ENCODE peak calls at places on chromosomes 2 and 18, in ten cellular contexts. A is naive thymus-derived CD4-positive, alpha-beta T cell; T is A549; V is CD8-positive, alpha-beta T cell; R is psoas muscle; U is mesendoderm; K is ovary; S is CD4-positive, alpha-beta T cell; N is OCI-LY7; Z is upper lobe of left lung. M is an unnamed sample.

GRCh38 chr18:47826157-47827074 is 104.0 kb downstream of the SMAD2 start:
- DNase-seq in Z (no peak), V (no peak), A (no peak), N (no peak), T (no peak), U (no peak), S (no peak), R (no peak), K (no peak), M (no peak)

GRCh38 chr2:128447538-128447885 is 128.8 kb upstream of the HS6ST1 start:
- DNase-seq in R (no peak), S (no peak), U (no peak), A (no peak), V (peak), N (no peak), T (no peak), K (no peak), Z (no peak), M (no peak)

GRCh38 chr2:120247851-120248250 is 4.8 kb upstream of the RALB start:
- DNase-seq in V (no peak), N (no peak), A (no peak), U (no peak), R (no peak), K (no peak), S (no peak), Z (no peak), T (no peak), M (no peak)

GRCh38 chr18:80022613-80023012 is 11.6 kb upstream of the RBFA start:
- DNase-seq in Z (no peak), K (no peak), N (peak), R (no peak), V (no peak), T (peak), A (peak), U (peak), S (no peak), M (no peak)

GRCh38 chr2:72607189-72607588 is 218.6 kb downstream of the EXOC6B start:
- DNase-seq in R (no peak), T (no peak), A (no peak), S (no peak), N (no peak), U (no peak), Z (no peak), V (no peak), K (no peak), M (no peak)

GRCh38 chr18:9861933-9862332 is 23.8 kb upstream of the TXNDC2 start:
- DNase-seq in R (no peak), U (no peak), T (no peak), Z (no peak), N (no peak), V (no peak), S (no peak), A (no peak), K (no peak), M (no peak)

GRCh38 chr2:237258146-237258545 is 155.8 kb downstream of the COL6A3 start:
- DNase-seq in T (no peak), K (no peak), N (no peak), S (no peak), Z (no peak), U (peak), R (no peak), V (no peak), A (no peak), M (no peak)

GRCh38 chr2:161423351-161424178 is 7.5 kb downstream of the TBR1 start:
- DNase-seq in N (no peak), U (peak), A (no peak), V (no peak), R (peak), Z (no peak), T (no peak), S (no peak), K (no peak), M (no peak)

GRCh38 chr2:46183426-46183825 is 113.8 kb upstream of the EPAS1 start:
- DNase-seq in T (no peak), A (no peak), R (no peak), U (no peak), Z (no peak), N (no peak), V (no peak), K (no peak), S (no peak), M (no peak)

GRCh38 chr2:82675186-82675585 is 1783.9 kb downstream of the SUCLG1 start:
- DNase-seq in A (no peak), N (no peak), T (no peak), Z (no peak), V (no peak), K (no peak), U (peak), S (no peak), R (no peak), M (no peak)

GRCh38 chr18:58186258-58186948 is 142.4 kb downstream of the NEDD4L start:
- DNase-seq in V (no peak), K (no peak), U (peak), T (peak), N (no peak), A (no peak), S (no peak), Z (peak), R (no peak), M (no peak)
- H3K27ac ChIP-seq in V (no peak), K (no peak), U (no peak), T (peak), N (no peak), A (no peak), S (no peak), Z (no peak), R (peak), M (no peak)

DNA sequence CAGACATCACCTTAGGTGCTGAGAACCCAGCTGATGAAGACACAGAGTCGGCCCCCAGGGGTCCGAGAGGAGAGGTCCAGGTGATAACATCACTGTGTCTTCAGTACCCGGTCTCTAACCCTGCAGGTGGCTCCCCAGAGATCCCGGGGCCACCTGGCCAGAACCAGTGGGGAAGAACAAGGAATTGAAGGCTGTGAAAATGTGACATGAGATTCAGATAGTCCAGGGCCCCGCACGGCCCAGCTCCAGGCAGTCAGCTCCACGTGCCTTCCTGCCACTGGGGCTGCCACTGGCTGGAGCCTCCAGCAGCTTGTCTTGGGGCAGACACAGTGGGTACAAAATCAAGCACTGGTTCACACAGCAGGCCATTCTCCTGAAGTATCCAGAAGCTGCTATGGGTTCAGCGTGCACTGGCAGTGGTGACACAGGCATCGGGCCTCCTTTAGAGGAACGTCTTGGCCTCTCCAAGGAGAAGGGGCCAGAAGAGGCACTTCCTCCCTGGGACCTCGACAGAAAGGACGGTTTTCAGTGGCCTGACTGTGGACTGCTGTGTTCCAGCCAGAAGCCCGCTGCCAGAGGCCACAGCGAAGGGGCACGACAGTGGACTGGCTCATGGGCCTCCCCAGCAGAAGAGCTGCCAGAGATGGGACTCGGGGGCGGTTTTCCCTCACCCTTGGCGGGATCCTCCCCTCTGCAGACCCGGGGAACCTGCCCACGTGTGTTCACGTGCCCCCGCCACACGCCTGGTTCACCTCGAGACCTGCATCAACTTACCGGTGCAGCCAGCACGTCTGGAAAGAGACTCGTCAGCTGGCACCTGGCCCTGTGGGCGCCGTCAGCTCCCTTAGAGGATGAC is 150.4 kb downstream of the HDAC4 start:
- DNase-seq in Z (no peak), A (no peak), V (no peak), S (no peak), R (peak), U (no peak), T (no peak), N (no peak), K (no peak), M (no peak)
- H3K27ac ChIP-seq in Z (no peak), A (no peak), V (no peak), S (no peak), R (peak), U (no peak), T (no peak), N (no peak), K (no peak), M (peak)

GRCh38 chr2:42545023-42545713 is 23.3 kb upstream of the MTA3 start:
- DNase-seq in T (no peak), Z (no peak), K (no peak), A (no peak), U (peak), R (no peak), N (no peak), V (no peak), S (no peak), M (no peak)
- H3K27ac ChIP-seq in T (no peak), Z (no peak), K (no peak), A (no peak), U (peak), R (no peak), N (peak), V (no peak), S (no peak), M (no peak)

DNA sequence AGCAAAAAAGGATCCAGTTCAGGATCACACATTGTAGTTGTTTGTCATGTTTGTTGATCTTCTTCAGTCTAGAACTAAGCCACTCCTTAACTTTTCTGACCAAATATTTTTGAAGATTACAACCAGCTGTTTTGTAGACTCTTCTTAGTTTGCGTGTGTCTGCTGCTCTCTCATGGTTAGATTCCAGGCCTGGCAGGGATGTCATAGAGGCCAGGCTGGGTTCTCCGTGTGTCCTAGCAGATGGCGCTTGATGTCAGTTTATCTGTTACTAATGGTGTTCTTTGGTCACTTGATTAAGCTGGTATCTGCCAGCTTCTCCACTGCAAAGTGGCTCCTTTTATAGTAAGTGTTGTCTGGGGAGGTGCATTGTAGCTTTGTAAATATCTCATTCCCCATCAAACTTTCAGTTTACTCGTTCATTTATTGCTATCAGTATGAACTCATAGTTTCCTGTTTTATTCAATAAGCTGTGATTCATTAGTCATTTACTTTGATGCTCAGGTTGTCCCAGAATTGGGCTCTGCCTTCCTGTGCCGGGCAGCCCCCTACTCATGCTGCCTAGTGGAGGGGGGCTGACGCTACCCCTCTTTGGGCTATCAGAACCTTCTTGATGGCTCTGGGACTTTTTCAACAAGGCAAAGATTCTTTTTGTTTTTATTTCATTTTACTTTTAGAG is 42.1 kb downstream of the GRHL1 start:
- DNase-seq in K (no peak), S (no peak), R (no peak), Z (no peak), T (no peak), N (no peak), A (no peak), V (no peak), U (no peak), M (no peak)
- H3K27ac ChIP-seq in K (no peak), S (no peak), R (no peak), Z (no peak), T (no peak), N (no peak), A (no peak), V (no peak), U (no peak), M (peak)

GRCh38 chr2:28630341-28630740 is 121.3 kb upstream of the PPP1CB start:
- DNase-seq in R (no peak), S (no peak), Z (no peak), T (no peak), A (no peak), K (no peak), U (no peak), V (no peak), N (no peak), M (no peak)
- H3K27ac ChIP-seq in R (peak), S (no peak), Z (no peak), T (no peak), A (no peak), K (no peak), U (no peak), V (no peak), N (no peak), M (no peak)

DNA sequence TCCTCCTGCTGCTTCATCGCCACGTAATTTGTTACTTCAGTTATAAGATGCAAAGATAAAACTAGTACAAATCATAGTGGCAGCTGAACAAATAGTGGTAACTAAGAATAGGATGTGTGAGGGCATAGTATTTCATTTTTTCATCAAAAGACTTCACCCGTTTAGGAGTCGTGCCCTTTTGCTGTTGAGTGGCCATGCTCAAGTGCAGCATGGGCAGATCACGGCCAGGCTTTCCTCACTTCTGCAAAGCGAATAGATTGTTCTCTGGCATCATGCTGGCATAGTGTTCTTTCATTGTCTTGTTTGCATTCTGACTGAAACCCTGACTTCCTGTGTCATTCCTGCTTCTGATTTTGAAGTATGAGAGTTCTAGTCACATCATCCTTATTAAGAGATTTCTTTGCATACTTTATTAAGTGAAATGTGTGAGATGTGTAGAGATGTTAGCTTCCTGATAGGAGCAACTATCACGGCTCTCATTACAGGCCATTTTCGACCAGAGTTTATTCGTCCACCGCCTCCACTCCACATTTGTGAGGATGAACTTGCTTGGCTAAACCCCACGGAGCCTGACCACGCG is 11.8 kb downstream of the CNOT11 start:
- DNase-seq in R (no peak), N (no peak), S (no peak), Z (no peak), V (no peak), T (no peak), K (no peak), U (no peak), A (no peak), M (no peak)
- H3K27ac ChIP-seq in R (no peak), N (no peak), S (peak), Z (no peak), V (no peak), T (no peak), K (no peak), U (no peak), A (no peak), M (no peak)

DNA sequence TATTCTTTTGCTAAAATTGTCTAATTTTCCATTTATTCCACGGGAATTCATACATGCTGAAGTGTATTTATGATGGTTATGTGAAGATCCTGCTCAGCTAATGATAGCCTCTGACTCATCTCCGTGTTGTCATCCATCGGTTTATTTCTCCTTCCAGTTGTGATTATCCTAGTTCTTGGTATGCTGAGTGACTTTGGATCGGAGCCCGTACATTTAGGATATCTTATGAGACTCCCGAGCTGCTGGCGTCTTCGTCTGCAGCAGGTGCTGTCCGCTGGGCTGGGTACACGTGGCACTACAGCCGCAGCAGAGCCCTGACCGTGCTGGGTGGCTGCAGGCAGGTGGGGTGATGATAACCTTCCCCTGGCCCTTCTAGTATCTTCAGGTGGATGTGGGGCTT is 40.1 kb upstream of the GALR1 start:
- DNase-seq in U (no peak), R (no peak), V (no peak), Z (no peak), N (no peak), S (no peak), T (no peak), K (no peak), A (no peak), M (no peak)
- H3K27ac ChIP-seq in U (no peak), R (peak), V (no peak), Z (no peak), N (no peak), S (no peak), T (no peak), K (no peak), A (no peak), M (no peak)

DNA sequence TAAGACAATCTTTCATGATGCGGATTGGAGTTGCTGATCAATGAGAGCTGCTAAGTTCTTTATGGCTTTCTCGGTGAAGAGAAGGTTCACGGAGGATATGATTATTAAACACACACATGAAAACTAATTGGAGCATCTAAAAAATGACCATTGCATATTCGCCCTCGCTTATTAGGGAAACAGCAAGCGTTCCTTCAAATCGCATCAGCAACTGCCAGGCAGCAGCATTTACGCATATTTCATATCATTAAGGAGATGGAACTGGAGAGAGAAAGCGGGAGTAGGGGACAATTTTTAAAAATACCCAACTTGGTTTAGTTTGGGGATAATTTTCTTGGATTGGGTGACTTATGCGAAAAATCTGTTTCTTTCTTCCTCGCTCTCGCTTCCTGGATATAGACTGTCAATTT is 693 bp downstream of the EML6 start:
- DNase-seq in A (no peak), R (no peak), T (no peak), S (no peak), V (no peak), N (no peak), K (no peak), Z (no peak), U (no peak), M (no peak)
- H3K27ac ChIP-seq in A (peak), R (no peak), T (peak), S (no peak), V (peak), N (peak), K (no peak), Z (no peak), U (no peak), M (peak)

DNA sequence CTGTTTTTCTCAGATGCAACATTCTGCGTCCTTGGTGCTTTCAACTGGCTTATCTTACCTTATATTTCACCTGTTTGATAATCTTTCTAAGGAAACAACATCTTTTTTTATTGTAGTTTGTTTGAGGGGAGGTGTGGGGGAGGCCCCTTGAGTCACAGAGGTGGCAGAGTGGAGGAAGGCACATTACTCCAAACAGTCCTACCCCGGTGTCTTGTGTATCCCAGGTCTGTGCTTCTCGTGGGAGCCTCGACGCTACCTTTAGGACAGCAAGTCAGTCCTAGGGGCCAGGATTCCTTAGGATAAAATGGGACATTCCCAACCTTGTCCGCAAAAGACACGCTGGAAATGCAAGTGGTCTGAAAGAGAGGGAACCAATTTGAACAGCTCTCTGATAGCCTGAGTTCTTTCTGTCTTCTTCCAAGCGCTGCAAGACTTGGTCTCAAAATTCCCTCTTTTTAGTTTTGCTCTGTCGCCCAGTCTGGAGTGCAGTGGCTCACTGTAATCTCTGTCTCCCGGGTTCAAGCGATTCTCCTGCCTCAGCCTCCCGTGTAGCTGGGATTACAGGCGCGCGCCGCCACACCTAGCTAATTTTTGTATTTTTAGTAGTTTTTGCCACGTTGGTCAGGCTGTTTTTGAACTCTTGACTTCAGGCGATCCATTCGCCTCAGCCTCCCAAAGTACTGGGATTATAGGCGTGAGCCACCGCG is 4.0 kb downstream of the GATA6 start:
- DNase-seq in R (no peak), N (no peak), K (peak), A (no peak), T (no peak), Z (peak), V (no peak), U (no peak), S (no peak), M (no peak)
- H3K27ac ChIP-seq in R (no peak), N (no peak), K (peak), A (no peak), T (no peak), Z (peak), V (no peak), U (peak), S (no peak), M (peak)

DNA sequence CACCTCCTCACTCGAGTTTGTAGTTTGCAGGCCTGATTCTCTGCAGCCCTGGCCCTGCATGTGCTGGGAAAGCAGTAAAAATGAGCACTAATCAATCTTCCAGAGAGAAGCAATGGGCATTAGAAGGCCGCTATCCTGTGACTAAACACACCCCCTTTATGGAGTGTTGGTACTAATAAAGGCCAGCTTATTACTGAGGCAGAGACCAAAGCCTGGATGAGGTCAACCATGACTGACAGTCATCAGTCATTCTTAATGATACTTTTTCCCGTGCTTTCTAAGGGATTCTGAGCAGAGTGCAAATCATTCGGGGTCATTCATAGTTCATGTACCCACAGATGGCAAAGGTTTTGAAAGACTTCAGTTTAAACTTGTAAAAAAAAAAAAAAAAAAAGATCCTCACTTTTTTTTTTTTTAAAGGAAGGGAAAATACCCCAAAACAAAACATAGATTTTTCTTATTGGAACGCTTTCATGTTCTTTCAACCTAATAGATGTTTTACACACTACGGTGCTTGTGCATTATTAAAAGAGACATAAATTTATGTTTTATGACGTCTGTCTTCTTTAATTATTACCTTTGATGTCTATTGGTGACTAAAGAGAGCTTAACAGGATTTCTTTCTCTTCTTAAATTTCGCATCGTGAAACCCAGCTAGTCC is 13.2 kb downstream of the TSHZ1 start:
- DNase-seq in Z (no peak), T (no peak), A (no peak), U (no peak), V (no peak), N (no peak), R (no peak), S (no peak), K (no peak), M (peak)
- H3K27ac ChIP-seq in Z (no peak), T (no peak), A (no peak), U (no peak), V (no peak), N (no peak), R (no peak), S (no peak), K (peak), M (no peak)

M was measured in Peyer's patch.